ENCODE peak calls at places on chromosomes 7 and 10, in seven cellular contexts. One of them, this sample, is unnamed.

GRCh38 chr10:86945361-86946214 is 11.8 kb downstream of the MMRN2 start:
- DNase-seq in suprapubic skin: peak
- DNase-seq in ovary: no peak
- DNase-seq in stomach: peak
- DNase-seq in cardiac muscle cell: peak
- DNase-seq in cardiac fibroblast: no peak
- DNase-seq in upper lobe of left lung: peak
- DNase-seq in this sample: no peak

GRCh38 chr10:75431180-75432111 is at the start of gene LRMDA:
- DNase-seq in suprapubic skin: no peak
- DNase-seq in ovary: peak
- DNase-seq in stomach: peak
- DNase-seq in cardiac muscle cell: peak
- DNase-seq in cardiac fibroblast: peak
- DNase-seq in upper lobe of left lung: peak
- DNase-seq in this sample: peak

GRCh38 chr10:81876253-81876731 is 1.3 kb downstream of the NRG3 start:
- DNase-seq in suprapubic skin: no peak
- DNase-seq in ovary: no peak
- DNase-seq in stomach: no peak
- DNase-seq in cardiac muscle cell: peak
- DNase-seq in cardiac fibroblast: no peak
- DNase-seq in upper lobe of left lung: no peak
- DNase-seq in this sample: peak

GRCh38 chr7:42913591-42913990 is 1.7 kb upstream of the C7orf25 start:
- DNase-seq in suprapubic skin: no peak
- DNase-seq in ovary: no peak
- DNase-seq in stomach: no peak
- DNase-seq in cardiac muscle cell: peak
- DNase-seq in cardiac fibroblast: peak
- DNase-seq in upper lobe of left lung: no peak
- DNase-seq in this sample: peak

GRCh38 chr7:17477182-17477581 is 178.7 kb downstream of the AHR start:
- DNase-seq in suprapubic skin: no peak
- DNase-seq in ovary: no peak
- DNase-seq in stomach: no peak
- DNase-seq in cardiac muscle cell: no peak
- DNase-seq in cardiac fibroblast: no peak
- DNase-seq in upper lobe of left lung: no peak
- DNase-seq in this sample: no peak

GRCh38 chr10:27819781-27820531 is 74.3 kb upstream of the MKX start:
- DNase-seq in suprapubic skin: no peak
- DNase-seq in ovary: peak
- DNase-seq in stomach: no peak
- DNase-seq in cardiac muscle cell: peak
- DNase-seq in cardiac fibroblast: peak
- DNase-seq in upper lobe of left lung: peak
- DNase-seq in this sample: peak

GRCh38 chr10:2584385-2584784 is 483.0 kb upstream of the PFKP start:
- DNase-seq in suprapubic skin: no peak
- DNase-seq in ovary: no peak
- DNase-seq in stomach: no peak
- DNase-seq in cardiac muscle cell: no peak
- DNase-seq in cardiac fibroblast: no peak
- DNase-seq in upper lobe of left lung: no peak
- DNase-seq in this sample: no peak

GRCh38 chr10:132740542-132741066 is 45.3 kb downstream of the NKX6-2 start:
- DNase-seq in suprapubic skin: no peak
- DNase-seq in ovary: no peak
- DNase-seq in stomach: no peak
- DNase-seq in cardiac muscle cell: no peak
- DNase-seq in cardiac fibroblast: no peak
- DNase-seq in upper lobe of left lung: no peak
- DNase-seq in this sample: no peak

GRCh38 chr10:70863470-70864160 is 24.8 kb downstream of the PCBD1 start:
- DNase-seq in suprapubic skin: no peak
- DNase-seq in ovary: no peak
- DNase-seq in stomach: no peak
- DNase-seq in cardiac muscle cell: no peak
- DNase-seq in cardiac fibroblast: no peak
- DNase-seq in upper lobe of left lung: no peak
- DNase-seq in this sample: no peak

GRCh38 chr10:124025638-124026336 is 67.6 kb downstream of the CHST15 start:
- DNase-seq in suprapubic skin: no peak
- DNase-seq in ovary: no peak
- DNase-seq in stomach: peak
- DNase-seq in cardiac muscle cell: peak
- DNase-seq in cardiac fibroblast: peak
- DNase-seq in upper lobe of left lung: no peak
- DNase-seq in this sample: peak

GRCh38 chr7:141974831-141975230 is 1.3 kb upstream of the TAS2R38 start:
- DNase-seq in suprapubic skin: no peak
- DNase-seq in ovary: no peak
- DNase-seq in stomach: peak
- DNase-seq in cardiac muscle cell: no peak
- DNase-seq in cardiac fibroblast: peak
- DNase-seq in upper lobe of left lung: no peak
- DNase-seq in this sample: no peak

GRCh38 chr7:151814400-151814914 is 62.5 kb downstream of the PRKAG2 start:
- DNase-seq in suprapubic skin: no peak
- DNase-seq in ovary: no peak
- DNase-seq in stomach: no peak
- DNase-seq in cardiac muscle cell: no peak
- DNase-seq in cardiac fibroblast: no peak
- DNase-seq in upper lobe of left lung: no peak
- DNase-seq in this sample: no peak

GRCh38 chr10:88207121-88207546 is 343.7 kb downstream of the PTEN start:
- DNase-seq in suprapubic skin: no peak
- DNase-seq in ovary: no peak
- DNase-seq in stomach: no peak
- DNase-seq in cardiac muscle cell: no peak
- DNase-seq in cardiac fibroblast: no peak
- DNase-seq in upper lobe of left lung: no peak
- DNase-seq in this sample: no peak

GRCh38 chr10:99917963-99918825 is 91.6 kb downstream of the DNMBP start:
- DNase-seq in suprapubic skin: no peak
- DNase-seq in ovary: peak
- DNase-seq in stomach: no peak
- DNase-seq in cardiac muscle cell: peak
- DNase-seq in cardiac fibroblast: peak
- DNase-seq in upper lobe of left lung: peak
- DNase-seq in this sample: peak

GRCh38 chr10:72952901-72953223 is 1.7 kb downstream of the PLA2G12B start:
- DNase-seq in suprapubic skin: no peak
- DNase-seq in ovary: no peak
- DNase-seq in stomach: no peak
- DNase-seq in cardiac muscle cell: no peak
- DNase-seq in cardiac fibroblast: no peak
- DNase-seq in upper lobe of left lung: no peak
- DNase-seq in this sample: no peak

GRCh38 chr10:72952189-72952900 is 2.3 kb downstream of the PLA2G12B start:
- DNase-seq in suprapubic skin: no peak
- DNase-seq in ovary: no peak
- DNase-seq in stomach: no peak
- DNase-seq in cardiac muscle cell: no peak
- DNase-seq in cardiac fibroblast: no peak
- DNase-seq in upper lobe of left lung: no peak
- DNase-seq in this sample: no peak

GRCh38 chr10:72953687-72954086 is 919 bp downstream of the PLA2G12B start:
- DNase-seq in suprapubic skin: no peak
- DNase-seq in ovary: no peak
- DNase-seq in stomach: no peak
- DNase-seq in cardiac muscle cell: peak
- DNase-seq in cardiac fibroblast: no peak
- DNase-seq in upper lobe of left lung: peak
- DNase-seq in this sample: no peak

GRCh38 chr10:72954230-72954595 is 393 bp downstream of the PLA2G12B start:
- DNase-seq in suprapubic skin: no peak
- DNase-seq in ovary: no peak
- DNase-seq in stomach: no peak
- DNase-seq in cardiac muscle cell: no peak
- DNase-seq in cardiac fibroblast: no peak
- DNase-seq in upper lobe of left lung: no peak
- DNase-seq in this sample: no peak

DNA sequence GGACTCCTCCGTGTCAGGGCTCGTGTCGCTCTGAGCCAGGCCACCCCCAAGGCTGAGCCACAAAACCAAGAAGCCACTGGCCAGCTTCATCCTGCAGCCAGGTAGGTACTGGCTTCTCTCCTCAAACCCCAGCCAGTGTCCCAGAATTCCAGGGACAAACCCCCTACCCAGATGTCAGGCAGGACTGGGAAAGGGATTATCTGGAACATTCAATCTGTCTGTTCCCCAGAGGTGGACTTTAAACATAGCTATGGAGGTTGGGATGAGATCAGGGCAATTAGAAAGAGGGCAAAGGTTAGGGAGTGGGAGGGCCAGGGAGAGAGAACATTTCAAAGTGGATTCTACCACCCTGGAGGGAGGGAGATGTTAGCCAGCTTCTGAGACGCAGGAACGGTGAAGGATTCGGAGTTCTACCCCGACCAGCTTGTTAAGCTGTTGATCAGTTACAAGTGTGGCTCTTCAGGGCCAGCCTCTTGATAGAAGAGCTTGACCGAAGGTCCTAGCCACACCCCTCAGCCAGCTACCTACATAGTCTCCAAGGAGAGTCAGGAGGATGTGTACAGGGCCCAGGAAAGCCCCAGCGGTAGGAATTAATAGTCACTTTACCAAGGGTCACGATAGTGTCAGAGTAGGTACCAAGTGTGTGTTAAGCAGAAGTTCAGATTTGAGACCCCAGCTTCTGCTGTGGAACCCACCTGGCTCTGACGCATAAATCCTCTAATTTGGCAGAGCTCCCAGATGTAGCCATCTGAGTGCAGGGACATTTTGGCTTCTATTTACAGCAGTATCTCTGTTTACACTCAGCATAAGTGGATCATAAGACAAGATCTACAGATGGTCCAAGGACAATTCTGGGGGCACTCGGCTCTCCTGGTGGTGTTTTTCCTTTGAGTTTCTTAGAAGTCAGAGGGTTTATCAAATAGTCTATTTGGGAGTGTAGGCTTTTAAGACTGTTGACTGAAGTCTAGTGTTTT is at the start of gene PLA2G12B:
- DNase-seq in suprapubic skin: no peak
- DNase-seq in ovary: no peak
- DNase-seq in stomach: no peak
- DNase-seq in cardiac muscle cell: no peak
- DNase-seq in cardiac fibroblast: no peak
- DNase-seq in upper lobe of left lung: peak
- DNase-seq in this sample: no peak
- H3K4me3 ChIP-seq in suprapubic skin: no peak
- H3K4me3 ChIP-seq in ovary: no peak
- H3K4me3 ChIP-seq in stomach: no peak
- H3K4me3 ChIP-seq in cardiac muscle cell: no peak
- H3K4me3 ChIP-seq in cardiac fibroblast: no peak
- H3K4me3 ChIP-seq in upper lobe of left lung: peak
- H3K4me3 ChIP-seq in this sample: no peak

GRCh38 chr10:98262571-98262970 is 5.4 kb downstream of the LOXL4 start:
- DNase-seq in suprapubic skin: peak
- DNase-seq in ovary: no peak
- DNase-seq in stomach: peak
- DNase-seq in cardiac muscle cell: peak
- DNase-seq in cardiac fibroblast: peak
- DNase-seq in upper lobe of left lung: peak
- DNase-seq in this sample: peak
- TF ChIP-seq CTCF in suprapubic skin: no peak
- TF ChIP-seq CTCF in ovary: no peak
- TF ChIP-seq CTCF in stomach: no peak
- TF ChIP-seq CTCF in cardiac muscle cell: peak
- TF ChIP-seq CTCF in cardiac fibroblast: peak
- TF ChIP-seq CTCF in upper lobe of left lung: peak
- TF ChIP-seq CTCF in this sample: peak

DNA sequence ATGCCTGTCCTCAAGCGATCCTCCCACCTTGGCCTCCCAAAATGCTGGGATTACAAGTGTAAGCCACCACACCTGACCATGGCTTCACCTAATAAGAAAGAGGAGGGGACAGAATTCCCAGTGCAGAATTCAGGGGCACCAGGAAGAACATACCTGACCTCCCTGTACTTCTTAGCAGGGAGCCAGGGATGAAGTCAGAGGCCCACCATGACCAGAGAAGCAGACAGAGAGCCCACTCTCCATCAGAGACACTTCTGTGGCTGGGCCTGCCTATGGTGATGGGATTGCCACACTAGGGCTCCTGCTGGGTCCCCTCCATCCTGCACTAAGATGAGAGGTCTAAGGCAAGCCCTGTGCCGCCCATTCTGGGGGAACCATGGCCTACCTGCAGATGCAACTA is 157.4 kb upstream of the LYZL2 start:
- DNase-seq in suprapubic skin: no peak
- DNase-seq in ovary: no peak
- DNase-seq in stomach: no peak
- DNase-seq in cardiac muscle cell: no peak
- DNase-seq in cardiac fibroblast: no peak
- DNase-seq in upper lobe of left lung: no peak
- DNase-seq in this sample: no peak
- H3K4me3 ChIP-seq in suprapubic skin: no peak
- H3K4me3 ChIP-seq in ovary: no peak
- H3K4me3 ChIP-seq in stomach: no peak
- H3K4me3 ChIP-seq in cardiac muscle cell: no peak
- H3K4me3 ChIP-seq in cardiac fibroblast: no peak
- H3K4me3 ChIP-seq in upper lobe of left lung: no peak
- H3K4me3 ChIP-seq in this sample: no peak

GRCh38 chr7:139618482-139619366 is 95.2 kb downstream of the CLEC2L start:
- DNase-seq in suprapubic skin: no peak
- DNase-seq in ovary: no peak
- DNase-seq in stomach: peak
- DNase-seq in cardiac muscle cell: peak
- DNase-seq in cardiac fibroblast: peak
- DNase-seq in upper lobe of left lung: no peak
- DNase-seq in this sample: peak

GRCh38 chr7:139617074-139617473 is 93.6 kb downstream of the CLEC2L start:
- DNase-seq in suprapubic skin: no peak
- DNase-seq in ovary: no peak
- DNase-seq in stomach: no peak
- DNase-seq in cardiac muscle cell: no peak
- DNase-seq in cardiac fibroblast: no peak
- DNase-seq in upper lobe of left lung: no peak
- DNase-seq in this sample: no peak

GRCh38 chr7:139623518-139623917 is 100.0 kb downstream of the CLEC2L start:
- DNase-seq in suprapubic skin: no peak
- DNase-seq in ovary: no peak
- DNase-seq in stomach: no peak
- DNase-seq in cardiac muscle cell: peak
- DNase-seq in cardiac fibroblast: peak
- DNase-seq in upper lobe of left lung: no peak
- DNase-seq in this sample: peak

GRCh38 chr7:139619367-139619657 is 95.8 kb downstream of the CLEC2L start:
- DNase-seq in suprapubic skin: no peak
- DNase-seq in ovary: no peak
- DNase-seq in stomach: no peak
- DNase-seq in cardiac muscle cell: peak
- DNase-seq in cardiac fibroblast: peak
- DNase-seq in upper lobe of left lung: no peak
- DNase-seq in this sample: peak

GRCh38 chr7:139620676-139621344 is 97.3 kb downstream of the CLEC2L start:
- DNase-seq in suprapubic skin: no peak
- DNase-seq in ovary: no peak
- DNase-seq in stomach: peak
- DNase-seq in cardiac muscle cell: peak
- DNase-seq in cardiac fibroblast: peak
- DNase-seq in upper lobe of left lung: no peak
- DNase-seq in this sample: peak
- TF ChIP-seq CTCF in suprapubic skin: peak
- TF ChIP-seq CTCF in ovary: peak
- TF ChIP-seq CTCF in stomach: no peak
- TF ChIP-seq CTCF in cardiac muscle cell: peak
- TF ChIP-seq CTCF in cardiac fibroblast: peak
- TF ChIP-seq CTCF in upper lobe of left lung: peak
- TF ChIP-seq CTCF in this sample: peak

This sample was measured in fibroblast of pulmonary artery.